ENCODE peak calls at places on chromosomes 5 and 9, in seven cellular contexts. C is colonic mucosa, D is adipocyte, F is thoracic aorta, Z is neuronal stem cell, O is AG04449, B is fibroblast of lung. I is an unnamed sample.

GRCh38 chr5:145833616-145834200 is 1.4 kb downstream of the PRELID2 start:
- DNase-seq in F (no peak), B (no peak), D (no peak), O (no peak), Z (no peak), C (peak), I (no peak)

GRCh38 chr9:123091459-123091858 is 58.0 kb downstream of the GPR21 start:
- DNase-seq in D (no peak), B (no peak), Z (no peak), F (no peak), O (no peak), C (no peak), I (no peak)

GRCh38 chr5:121913397-121913796 is 48.4 kb upstream of the SRFBP1 start:
- DNase-seq in Z (no peak), F (no peak), C (no peak), O (no peak), D (no peak), B (no peak), I (no peak)

GRCh38 chr5:38837416-38837815 is 8.4 kb upstream of the OSMR start:
- DNase-seq in C (no peak), F (no peak), B (peak), O (no peak), Z (no peak), D (no peak), I (no peak)

GRCh38 chr9:97895695-97896332 is 26.5 kb downstream of the TRMO start:
- DNase-seq in O (no peak), C (no peak), D (no peak), F (no peak), B (no peak), Z (no peak), I (no peak)

GRCh38 chr5:96434201-96434645 is 1.2 kb upstream of the PCSK1 start:
- DNase-seq in Z (peak), F (peak), C (peak), B (peak), O (peak), D (peak), I (peak)

GRCh38 chr9:36986548-36987408 is 47.3 kb downstream of the PAX5 start:
- DNase-seq in D (no peak), C (no peak), O (no peak), Z (no peak), B (no peak), F (no peak), I (no peak)

GRCh38 chr9:33878691-33879366 is 61.9 kb downstream of the UBE2R2 start:
- DNase-seq in O (no peak), C (no peak), D (no peak), Z (no peak), B (no peak), F (no peak), I (no peak)

GRCh38 chr5:133932441-133933168 is 35.8 kb downstream of the C5orf15 start:
- DNase-seq in B (no peak), C (no peak), F (no peak), O (no peak), Z (no peak), D (no peak), I (no peak)

GRCh38 chr5:76326559-76327351 is 76.3 kb upstream of the IQGAP2 start:
- DNase-seq in C (no peak), D (no peak), F (no peak), B (no peak), Z (peak), O (no peak), I (no peak)

GRCh38 chr9:34991833-34992375 is 2.4 kb downstream of the DNAJB5 start:
- DNase-seq in D (no peak), Z (no peak), F (no peak), O (no peak), B (peak), C (no peak), I (no peak)

GRCh38 chr5:140827704-140828401 is at the start of gene PCDHA6:
- DNase-seq in F (no peak), B (no peak), O (no peak), D (peak), Z (no peak), C (no peak), I (no peak)

GRCh38 chr5:64887910-64888309 is 119.2 kb downstream of the CWC27 start:
- DNase-seq in Z (no peak), C (no peak), F (no peak), O (no peak), D (no peak), B (no peak), I (no peak)

GRCh38 chr9:80665479-80665878 is 1023.9 kb downstream of the TLE1 start:
- DNase-seq in F (no peak), B (no peak), O (no peak), Z (no peak), D (no peak), C (no peak), I (no peak)

GRCh38 chr9:12784461-12785250 is 9.8 kb downstream of the LURAP1L start:
- DNase-seq in C (peak), B (peak), O (peak), D (peak), Z (no peak), F (peak), I (peak)

GRCh38 chr5:179187229-179187678 is 127.1 kb downstream of the ZNF354C start:
- DNase-seq in C (no peak), Z (no peak), O (no peak), D (no peak), F (no peak), B (no peak), I (no peak)

GRCh38 chr5:173793677-173794570 is 94.2 kb upstream of the CPEB4 start:
- DNase-seq in Z (no peak), O (no peak), D (no peak), B (no peak), C (peak), F (no peak), I (no peak)

GRCh38 chr9:11966804-11967203 is 726.4 kb upstream of the TYRP1 start:
- DNase-seq in O (no peak), F (no peak), C (no peak), B (no peak), D (no peak), Z (peak), I (no peak)

GRCh38 chr5:147098233-147098790 is 136.5 kb upstream of the STK32A start:
- DNase-seq in O (no peak), B (peak), F (no peak), Z (peak), D (peak), C (peak), I (peak)

GRCh38 chr5:154444559-154445421 is 1.0 kb upstream of the SAP30L start:
- DNase-seq in Z (no peak), B (no peak), F (no peak), D (peak), C (peak), O (no peak), I (no peak)

GRCh38 chr5:71782771-71783770 is 64.0 kb downstream of the CARTPT start:
- DNase-seq in O (no peak), Z (peak), D (peak), F (peak), B (peak), C (peak), I (peak)

GRCh38 chr9:72586388-72587160 is 65.2 kb downstream of the TMC1 start:
- DNase-seq in O (no peak), B (peak), Z (no peak), C (peak), F (no peak), D (peak), I (peak)

GRCh38 chr5:125148706-125149105 is 402.3 kb upstream of the ZNF608 start:
- DNase-seq in B (peak), Z (no peak), O (no peak), C (no peak), D (peak), F (no peak), I (peak)

GRCh38 chr5:72505539-72505938 is 1.7 kb downstream of the ZNF366 start:
- DNase-seq in C (no peak), O (no peak), D (no peak), Z (no peak), F (no peak), B (no peak), I (no peak)

GRCh38 chr5:68683632-68684035 is 410.2 kb upstream of the SLC30A5 start:
- DNase-seq in O (peak), F (no peak), Z (no peak), B (peak), D (peak), C (no peak), I (peak)

GRCh38 chr9:19677929-19678328 is 110.9 kb downstream of the SLC24A2 start:
- DNase-seq in B (no peak), D (no peak), O (no peak), Z (no peak), F (no peak), C (no peak), I (no peak)

DNA sequence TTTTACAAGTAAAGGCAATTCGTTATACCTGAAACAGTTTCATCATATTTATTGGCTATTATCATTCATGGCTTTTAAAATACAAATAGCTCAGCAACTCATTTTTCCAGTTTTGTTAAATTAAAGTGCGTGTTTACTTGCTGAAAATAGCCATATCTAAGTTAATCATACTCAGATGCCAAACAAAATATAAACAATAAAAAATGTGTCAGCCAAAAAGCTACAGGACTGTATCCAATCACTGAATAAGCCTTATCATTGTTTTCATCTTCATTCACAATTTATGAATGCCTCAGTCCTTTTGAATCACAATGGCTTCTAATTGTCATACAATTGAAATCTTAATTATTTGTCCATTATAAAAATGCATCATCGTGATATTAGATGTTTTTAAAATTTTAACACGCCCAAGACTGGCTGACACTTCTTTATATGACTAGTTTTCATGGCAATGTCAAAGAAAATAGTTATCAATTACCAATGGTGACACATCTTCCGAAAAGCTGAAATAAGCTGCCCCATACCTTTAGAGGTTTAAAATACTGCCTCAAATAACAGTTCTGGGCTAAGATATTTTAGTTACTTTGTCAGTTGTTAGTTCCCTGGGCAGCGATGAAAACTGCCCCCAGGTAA is 1.9 kb downstream of the NFIB start:
- DNase-seq in D (peak), F (no peak), B (no peak), O (no peak), C (no peak), Z (no peak), I (no peak)
- H3K4me3 ChIP-seq in D (peak), F (peak), B (peak), O (no peak), C (peak), Z (peak), I (no peak)

GRCh38 chr9:129549139-129549538 is 71.8 kb downstream of the C9orf50 start:
- DNase-seq in B (no peak), D (no peak), O (no peak), C (no peak), Z (no peak), F (no peak), I (no peak)

GRCh38 chr9:129551393-129551973 is 69.4 kb downstream of the C9orf50 start:
- DNase-seq in O (no peak), D (no peak), Z (no peak), C (no peak), F (no peak), B (no peak), I (no peak)

GRCh38 chr9:129549684-129550083 is 71.2 kb downstream of the C9orf50 start:
- DNase-seq in Z (no peak), B (peak), D (no peak), F (no peak), C (no peak), O (no peak), I (peak)

GRCh38 chr9:129548571-129549135 is 72.2 kb downstream of the C9orf50 start:
- DNase-seq in F (peak), Z (no peak), O (no peak), B (no peak), D (no peak), C (no peak), I (no peak)

DNA sequence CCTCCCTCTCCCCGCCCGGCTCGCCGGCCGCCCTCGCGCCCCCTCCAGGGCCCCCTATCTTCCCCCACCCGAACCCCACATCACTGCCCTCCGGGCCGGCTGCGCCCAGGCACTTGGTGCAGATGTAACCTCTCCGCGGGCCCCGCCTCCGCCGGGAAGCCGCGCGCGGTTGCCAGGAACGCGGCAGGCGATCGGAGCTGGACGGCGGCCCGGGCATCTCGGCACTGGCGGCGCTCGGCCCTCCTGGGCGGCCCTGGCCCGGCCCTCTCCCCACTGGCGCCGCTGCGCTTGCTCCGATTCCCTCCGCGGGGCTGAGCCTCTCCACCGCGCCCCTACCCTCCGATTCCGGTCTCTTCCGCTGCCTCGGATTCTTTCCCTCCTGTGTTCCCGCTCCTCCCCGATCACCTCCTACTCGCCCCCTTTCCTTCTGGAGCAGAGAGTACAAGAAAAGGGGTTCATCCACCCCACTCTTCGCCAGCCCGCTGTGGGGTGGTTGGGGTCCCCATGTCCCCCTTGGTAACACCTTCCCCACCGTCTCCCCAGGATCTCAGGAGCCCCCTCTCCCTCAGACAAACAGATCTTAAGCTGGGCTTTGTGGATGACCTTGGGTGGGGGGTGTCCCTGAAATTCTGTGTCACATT is 70.6 kb downstream of the C9orf50 start:
- DNase-seq in O (no peak), C (peak), Z (no peak), F (no peak), D (peak), B (peak), I (peak)
- H3K4me3 ChIP-seq in O (peak), C (peak), Z (peak), F (peak), D (peak), B (peak), I (peak)

GRCh38 chr5:149581931-149582768 is 852 bp downstream of the ARHGEF37 start:
- DNase-seq in B (peak), D (peak), F (no peak), O (no peak), Z (peak), C (peak), I (no peak)
- H3K4me3 ChIP-seq in B (peak), D (peak), F (peak), O (peak), Z (peak), C (peak), I (no peak)

DNA sequence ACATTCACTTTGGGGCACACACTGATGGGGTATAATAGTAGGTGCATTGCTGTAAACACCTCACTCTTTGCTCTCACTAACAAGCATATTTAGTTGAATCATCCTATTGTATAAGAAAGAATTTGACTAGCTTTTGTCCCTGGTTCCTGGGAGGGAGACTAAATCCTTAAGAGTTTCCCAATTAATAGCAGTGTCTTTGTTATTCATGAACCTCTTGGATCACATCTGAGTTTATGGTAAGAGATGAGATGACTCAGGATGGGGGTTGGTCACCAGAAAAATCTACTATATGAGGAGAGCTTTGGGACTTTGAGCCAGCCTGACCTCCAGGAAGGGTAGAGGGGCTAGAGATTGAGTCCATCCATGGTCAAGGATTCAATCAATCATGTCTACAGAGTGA is 56.8 kb downstream of the PUM3 start:
- DNase-seq in Z (no peak), D (no peak), O (no peak), C (no peak), B (peak), F (no peak), I (peak)
- H3K4me3 ChIP-seq in Z (no peak), D (no peak), O (no peak), C (no peak), B (no peak), F (no peak), I (no peak)

I was measured in AG10803.